ENCODE peak calls at places on chromosomes 7 and 10, in five cellular contexts. One of them, this sample, is unnamed.

GRCh38 chr10:95440756-95441546 is 120.2 kb downstream of the SORBS1 start:
- DNase-seq in SK-N-SH: no peak
- DNase-seq in IMR-90: no peak
- DNase-seq in A549: no peak
- DNase-seq in K562: no peak
- DNase-seq in this sample: peak

GRCh38 chr7:107813524-107813923 is 10.5 kb upstream of the SLC26A3 start:
- DNase-seq in K562: no peak
- DNase-seq in A549: no peak
- DNase-seq in SK-N-SH: no peak
- DNase-seq in IMR-90: no peak
- DNase-seq in this sample: no peak

GRCh38 chr7:132004528-132004927 is 448.1 kb upstream of the PODXL start:
- DNase-seq in A549: no peak
- DNase-seq in IMR-90: no peak
- DNase-seq in K562: peak
- DNase-seq in SK-N-SH: no peak
- DNase-seq in this sample: no peak

GRCh38 chr10:113230018-113230610 is 280.1 kb downstream of the TCF7L2 start:
- DNase-seq in A549: no peak
- DNase-seq in SK-N-SH: no peak
- DNase-seq in IMR-90: no peak
- DNase-seq in K562: no peak
- DNase-seq in this sample: no peak

GRCh38 chr7:32941996-32942782 is 15.1 kb upstream of the FKBP9 start:
- DNase-seq in IMR-90: peak
- DNase-seq in SK-N-SH: peak
- DNase-seq in K562: peak
- DNase-seq in A549: peak
- DNase-seq in this sample: no peak

GRCh38 chr10:119393421-119393820 is 149.1 kb downstream of the RGS10 start:
- DNase-seq in K562: no peak
- DNase-seq in IMR-90: no peak
- DNase-seq in A549: no peak
- DNase-seq in SK-N-SH: no peak
- DNase-seq in this sample: no peak

GRCh38 chr7:120740348-120740747 is 117.6 kb downstream of the TSPAN12 start:
- DNase-seq in SK-N-SH: no peak
- DNase-seq in K562: peak
- DNase-seq in IMR-90: peak
- DNase-seq in A549: no peak
- DNase-seq in this sample: no peak

GRCh38 chr10:101901340-101901739 is 57.7 kb upstream of the KCNIP2 start:
- DNase-seq in SK-N-SH: no peak
- DNase-seq in A549: no peak
- DNase-seq in K562: no peak
- DNase-seq in IMR-90: no peak
- DNase-seq in this sample: peak

GRCh38 chr10:76115471-76116155 is 684.2 kb downstream of the LRMDA start:
- DNase-seq in K562: no peak
- DNase-seq in A549: no peak
- DNase-seq in IMR-90: no peak
- DNase-seq in SK-N-SH: no peak
- DNase-seq in this sample: no peak

GRCh38 chr7:111749625-111750024 is 187.3 kb upstream of the IMMP2L start:
- DNase-seq in SK-N-SH: no peak
- DNase-seq in IMR-90: no peak
- DNase-seq in K562: no peak
- DNase-seq in A549: no peak
- DNase-seq in this sample: no peak

GRCh38 chr7:27071622-27072390 is 24.0 kb downstream of the HOXA1 start:
- DNase-seq in K562: peak
- DNase-seq in IMR-90: no peak
- DNase-seq in A549: no peak
- DNase-seq in SK-N-SH: no peak
- DNase-seq in this sample: no peak

GRCh38 chr7:138799336-138799965 is 1.5 kb upstream of the ATP6V0A4 start:
- DNase-seq in A549: no peak
- DNase-seq in SK-N-SH: no peak
- DNase-seq in K562: no peak
- DNase-seq in IMR-90: no peak
- DNase-seq in this sample: no peak

GRCh38 chr10:31770307-31770902 is 158.2 kb downstream of the ARHGAP12 start:
- DNase-seq in A549: peak
- DNase-seq in SK-N-SH: peak
- DNase-seq in K562: peak
- DNase-seq in IMR-90: no peak
- DNase-seq in this sample: no peak

GRCh38 chr7:121831320-121831719 is 41.6 kb upstream of the PTPRZ1 start:
- DNase-seq in IMR-90: no peak
- DNase-seq in SK-N-SH: no peak
- DNase-seq in K562: no peak
- DNase-seq in A549: no peak
- DNase-seq in this sample: no peak

GRCh38 chr10:110358869-110359629 is 54.3 kb upstream of the SMNDC1 start:
- DNase-seq in IMR-90: no peak
- DNase-seq in SK-N-SH: no peak
- DNase-seq in K562: no peak
- DNase-seq in A549: no peak
- DNase-seq in this sample: no peak

GRCh38 chr7:157158400-157158799 is 19.7 kb downstream of the UBE3C start:
- DNase-seq in A549: no peak
- DNase-seq in K562: no peak
- DNase-seq in IMR-90: no peak
- DNase-seq in SK-N-SH: no peak
- DNase-seq in this sample: no peak

GRCh38 chr7:8147004-8147403 is 115.0 kb downstream of the ICA1 start:
- DNase-seq in K562: no peak
- DNase-seq in IMR-90: no peak
- DNase-seq in A549: no peak
- DNase-seq in SK-N-SH: no peak
- DNase-seq in this sample: no peak

GRCh38 chr10:22374489-22375126 is 29.3 kb downstream of the SPAG6 start:
- DNase-seq in SK-N-SH: no peak
- DNase-seq in IMR-90: no peak
- DNase-seq in A549: no peak
- DNase-seq in K562: no peak
- DNase-seq in this sample: no peak

GRCh38 chr7:92602352-92603088 is 12.3 kb upstream of the FAM133B start:
- DNase-seq in K562: no peak
- DNase-seq in SK-N-SH: no peak
- DNase-seq in IMR-90: peak
- DNase-seq in A549: no peak
- DNase-seq in this sample: no peak

GRCh38 chr7:102992820-102993531 is 80.2 kb downstream of the LRRC17 start:
- DNase-seq in IMR-90: peak
- DNase-seq in A549: no peak
- DNase-seq in K562: peak
- DNase-seq in SK-N-SH: no peak
- DNase-seq in this sample: no peak

GRCh38 chr7:45703373-45703821 is 129.2 kb downstream of the ADCY1 start:
- DNase-seq in IMR-90: no peak
- DNase-seq in A549: no peak
- DNase-seq in K562: no peak
- DNase-seq in SK-N-SH: no peak
- DNase-seq in this sample: no peak

GRCh38 chr10:109259293-109259692 is 664.0 kb downstream of the XPNPEP1 start:
- DNase-seq in SK-N-SH: no peak
- DNase-seq in K562: no peak
- DNase-seq in A549: no peak
- DNase-seq in IMR-90: peak
- DNase-seq in this sample: no peak

GRCh38 chr10:58781873-58782488 is 269.3 kb downstream of the BICC1 start:
- DNase-seq in K562: peak
- DNase-seq in A549: peak
- DNase-seq in IMR-90: peak
- DNase-seq in SK-N-SH: peak
- DNase-seq in this sample: peak

DNA sequence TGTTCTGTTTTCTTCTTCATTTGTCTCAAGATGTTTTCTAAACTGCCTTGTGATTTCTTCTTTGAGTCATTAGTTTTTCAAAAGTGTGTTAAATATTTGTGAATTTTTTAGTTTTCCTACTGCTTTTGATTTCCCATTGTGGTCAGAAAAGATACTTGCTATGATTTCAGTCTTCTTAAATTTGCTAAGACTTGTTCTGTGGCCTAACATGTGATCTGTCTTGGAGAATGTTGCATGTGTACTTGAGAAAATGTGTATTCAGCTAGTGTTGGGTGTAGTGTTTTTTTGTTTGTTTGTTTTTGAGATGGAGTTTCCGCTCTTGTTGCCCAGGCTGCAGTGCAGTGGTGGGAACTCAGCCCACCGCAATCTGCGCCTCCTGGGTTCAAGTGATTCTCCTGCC is 28.6 kb downstream of the BMPR1A start:
- DNase-seq in A549: no peak
- DNase-seq in K562: no peak
- DNase-seq in IMR-90: no peak
- DNase-seq in SK-N-SH: no peak
- DNase-seq in this sample: no peak
- TF ChIP-seq RCOR1 in A549: no peak
- TF ChIP-seq RCOR1 in K562: no peak
- TF ChIP-seq RCOR1 in IMR-90: no peak
- TF ChIP-seq RCOR1 in SK-N-SH: no peak
- TF ChIP-seq RCOR1 in this sample: no peak

DNA sequence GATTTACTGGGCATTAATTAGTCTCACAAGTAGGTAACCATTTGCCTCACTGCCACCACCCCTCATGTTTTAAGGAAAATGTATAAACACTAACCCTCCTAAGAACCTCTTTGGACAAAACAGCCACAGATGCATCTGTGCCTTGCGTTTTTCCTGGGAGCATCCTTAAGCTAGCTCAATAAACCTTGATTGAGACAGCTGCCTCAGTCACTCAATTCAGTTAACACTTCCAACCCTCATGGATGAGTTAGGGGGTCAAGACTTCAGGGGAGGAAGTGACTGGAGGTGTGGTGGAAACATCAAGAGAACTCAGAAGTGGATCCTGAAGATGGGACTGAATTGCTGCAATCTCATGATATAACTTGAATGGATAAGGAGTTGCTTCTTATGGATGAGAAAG is 31.5 kb downstream of the CUL2 start:
- DNase-seq in K562: no peak
- DNase-seq in SK-N-SH: no peak
- DNase-seq in IMR-90: no peak
- DNase-seq in A549: no peak
- DNase-seq in this sample: no peak
- TF ChIP-seq RCOR1 in K562: no peak
- TF ChIP-seq RCOR1 in SK-N-SH: no peak
- TF ChIP-seq RCOR1 in IMR-90: no peak
- TF ChIP-seq RCOR1 in A549: no peak
- TF ChIP-seq RCOR1 in this sample: no peak

GRCh38 chr7:85829817-85830432 is 643.1 kb upstream of the SEMA3D start:
- DNase-seq in IMR-90: peak
- DNase-seq in K562: no peak
- DNase-seq in A549: no peak
- DNase-seq in SK-N-SH: peak
- DNase-seq in this sample: no peak

GRCh38 chr7:85828654-85829053 is 641.8 kb upstream of the SEMA3D start:
- DNase-seq in SK-N-SH: no peak
- DNase-seq in IMR-90: no peak
- DNase-seq in K562: no peak
- DNase-seq in A549: no peak
- DNase-seq in this sample: no peak

GRCh38 chr7:85829176-85829575 is 642.3 kb upstream of the SEMA3D start:
- DNase-seq in A549: no peak
- DNase-seq in SK-N-SH: no peak
- DNase-seq in IMR-90: no peak
- DNase-seq in K562: no peak
- DNase-seq in this sample: no peak

GRCh38 chr7:85830982-85831381 is 644.1 kb upstream of the SEMA3D start:
- DNase-seq in K562: no peak
- DNase-seq in SK-N-SH: no peak
- DNase-seq in IMR-90: no peak
- DNase-seq in A549: no peak
- DNase-seq in this sample: no peak

DNA sequence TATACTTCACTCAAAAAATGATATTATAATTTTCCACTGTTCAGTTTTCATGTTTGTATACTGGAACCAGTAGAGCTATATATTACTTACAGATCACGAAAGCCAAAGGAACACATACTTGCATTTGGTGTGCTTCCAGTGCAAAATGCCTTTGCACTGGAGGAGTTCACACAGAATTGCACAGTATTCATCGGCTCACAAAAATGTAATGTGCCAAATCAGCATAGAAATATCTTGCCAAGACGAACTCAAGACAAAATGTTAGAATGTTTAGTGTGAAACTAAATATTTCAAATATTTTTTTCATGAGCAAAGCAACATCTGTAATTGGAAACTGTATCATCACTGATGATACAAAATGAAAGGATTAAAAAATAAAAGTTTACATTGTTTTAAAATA is 646.2 kb upstream of the SEMA3D start:
- DNase-seq in SK-N-SH: no peak
- DNase-seq in A549: no peak
- DNase-seq in K562: no peak
- DNase-seq in IMR-90: peak
- DNase-seq in this sample: no peak
- TF ChIP-seq RCOR1 in SK-N-SH: no peak
- TF ChIP-seq RCOR1 in A549: no peak
- TF ChIP-seq RCOR1 in K562: no peak
- TF ChIP-seq RCOR1 in IMR-90: no peak
- TF ChIP-seq RCOR1 in this sample: no peak

DNA sequence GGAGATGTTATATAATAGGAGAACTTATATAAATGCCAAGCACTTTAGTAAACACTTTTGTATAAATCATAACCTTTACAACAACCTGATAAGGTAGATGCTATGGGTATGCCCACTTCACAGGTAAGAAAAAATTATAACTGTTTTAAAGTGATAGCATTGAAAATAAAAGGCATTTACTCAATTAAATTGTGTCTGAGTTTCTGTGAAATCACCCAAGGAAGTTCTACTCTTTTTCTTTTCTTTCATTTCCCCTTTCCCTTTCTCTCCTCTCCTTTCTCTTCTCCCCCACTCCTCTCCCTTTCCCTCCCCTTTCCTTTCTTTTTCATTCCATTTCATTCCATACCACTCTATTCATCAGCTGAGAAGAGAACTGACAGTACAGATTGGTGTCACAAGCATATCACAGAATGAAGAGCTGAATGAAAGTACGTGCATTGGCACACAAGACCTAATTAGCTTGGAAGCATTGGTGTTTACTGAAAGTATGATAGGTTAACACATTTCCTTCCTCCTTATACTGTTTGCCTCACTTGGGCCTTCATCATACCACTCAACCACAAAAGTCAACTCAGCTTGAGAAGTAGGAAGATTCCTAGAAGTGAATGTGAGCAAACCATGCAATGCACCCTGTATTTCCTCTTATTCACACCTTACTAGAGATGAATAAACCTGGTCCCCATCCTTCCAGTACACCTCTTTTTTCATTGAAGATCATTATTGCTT is 117.9 kb upstream of the AGR3 start:
- DNase-seq in SK-N-SH: no peak
- DNase-seq in A549: no peak
- DNase-seq in K562: no peak
- DNase-seq in IMR-90: no peak
- DNase-seq in this sample: no peak
- TF ChIP-seq RCOR1 in SK-N-SH: no peak
- TF ChIP-seq RCOR1 in A549: no peak
- TF ChIP-seq RCOR1 in K562: no peak
- TF ChIP-seq RCOR1 in IMR-90: no peak
- TF ChIP-seq RCOR1 in this sample: no peak

GRCh38 chr7:5484921-5485320 is 61.3 kb upstream of the TNRC18 start:
- DNase-seq in SK-N-SH: peak
- DNase-seq in IMR-90: no peak
- DNase-seq in K562: no peak
- DNase-seq in A549: no peak
- DNase-seq in this sample: no peak
- TF ChIP-seq RCOR1 in SK-N-SH: no peak
- TF ChIP-seq RCOR1 in IMR-90: no peak
- TF ChIP-seq RCOR1 in K562: no peak
- TF ChIP-seq RCOR1 in A549: no peak
- TF ChIP-seq RCOR1 in this sample: no peak

This sample was measured in GM12878.